ENCODE peak calls at places on chromosomes 13 and 19, in four cellular contexts. G is thoracic aorta; W is central memory CD8-positive, alpha-beta T cell; H is activated T-cell treated with anti-CD3 and anti-CD28 coated beads, Interleukin-2, amount 50 U/mL, for 4 hours. X is an unnamed sample.

GRCh38 chr13:86795858-86796257 is 875.3 kb upstream of the SLITRK5 start:
- ATAC-seq in H (no peak), G (no peak), W (no peak), X (no peak)

GRCh38 chr13:76982051-76982450 is 9.8 kb upstream of the CLN5 start:
- ATAC-seq in G (no peak), W (no peak), H (no peak), X (no peak)

GRCh38 chr13:49646688-49647087 is 18.4 kb downstream of the ARL11 start:
- ATAC-seq in G (no peak), W (no peak), H (no peak), X (no peak)

GRCh38 chr19:14370169-14370998 is 10.9 kb upstream of the ADGRE5 start:
- ATAC-seq in W (peak; percentile 52), G (no peak), H (peak; percentile 15), X (peak; percentile 30)

GRCh38 chr19:38842439-38843174 is 7.2 kb downstream of the HNRNPL start:
- ATAC-seq in G (no peak), W (peak; percentile 88), H (peak; percentile 68), X (peak; percentile 81)

GRCh38 chr19:39544920-39545319 is 5.0 kb upstream of the EID2 start:
- ATAC-seq in H (no peak), W (no peak), G (no peak), X (no peak)

GRCh38 chr19:29800086-29800825 is 11.5 kb upstream of the CCNE1 start:
- ATAC-seq in H (no peak), W (no peak), G (no peak), X (no peak)

GRCh38 chr13:54196684-54197083 is 1168.1 kb downstream of the OLFM4 start:
- ATAC-seq in W (no peak), G (no peak), H (no peak), X (no peak)

GRCh38 chr19:47168065-47168464 is 37.4 kb downstream of the SAE1 start:
- ATAC-seq in H (no peak), W (no peak), G (no peak), X (no peak)

GRCh38 chr13:105598551-105598950 is 936.9 kb downstream of the EFNB2 start:
- ATAC-seq in G (no peak), H (no peak), W (no peak), X (no peak)

GRCh38 chr19:29678484-29679106 is 13.3 kb downstream of the PLEKHF1 start:
- ATAC-seq in G (no peak), W (no peak), H (no peak), X (no peak)

X was measured in activated T-helper 17 cell treated with anti-CD3 and anti-CD28 coated beads, Interleukin-2, amount 50 U/mL, for 72 hours.